ENCODE peak calls at places on chromosomes 1 and 21, in five cellular contexts. B is GM23338; S is CD8-positive, alpha-beta T cell; U is astrocyte of the spinal cord; C is GM04504. Y is an unnamed sample.

GRCh38 chr1:56866656-56867055 is 12.1 kb downstream of the C8A start:
- DNase-seq in C (peak), B (no peak), U (peak), S (no peak), Y (peak)

GRCh38 chr1:55669308-55669707 is 454.1 kb upstream of the USP24 start:
- DNase-seq in U (no peak), C (peak), B (no peak), S (no peak), Y (no peak)

GRCh38 chr1:222798111-222798510 is 16.7 kb upstream of the DISP1 start:
- DNase-seq in C (no peak), U (peak), B (no peak), S (no peak), Y (no peak)

GRCh38 chr1:213984387-213985180 is 3.2 kb upstream of the PROX1 start:
- DNase-seq in S (no peak), B (peak), C (no peak), U (no peak), Y (no peak)

GRCh38 chr1:228207851-228208821 is at the start of gene OBSCN:
- DNase-seq in B (peak), S (no peak), U (no peak), C (no peak), Y (no peak)

GRCh38 chr1:50973255-50973654 is 3.2 kb downstream of the CDKN2C start:
- DNase-seq in S (no peak), B (no peak), U (no peak), C (no peak), Y (no peak)

GRCh38 chr1:100265562-100265930 is 470 bp upstream of the RTCA start:
- DNase-seq in C (no peak), B (peak), S (peak), U (no peak), Y (peak)

GRCh38 chr1:93597697-93598096 is 83.9 kb downstream of the BCAR3 start:
- DNase-seq in U (no peak), C (peak), B (no peak), S (no peak), Y (no peak)

GRCh38 chr21:20276954-20277353 is 721.3 kb upstream of the NCAM2 start:
- DNase-seq in C (no peak), B (peak), S (no peak), U (no peak), Y (no peak)

GRCh38 chr21:43880111-43880985 is 15.3 kb downstream of the AGPAT3 start:
- DNase-seq in B (peak), C (no peak), U (peak), S (no peak), Y (peak)

GRCh38 chr1:230308039-230308438 is 118.1 kb downstream of the PGBD5 start:
- DNase-seq in S (no peak), U (peak), C (peak), B (no peak), Y (peak)

GRCh38 chr1:186903374-186904129 is 74.8 kb downstream of the PLA2G4A start:
- DNase-seq in S (no peak), C (no peak), U (no peak), B (no peak), Y (no peak)

GRCh38 chr1:224058303-224058702 is 55.6 kb upstream of the FBXO28 start:
- DNase-seq in C (no peak), B (no peak), U (peak), S (no peak), Y (peak)

GRCh38 chr1:6800728-6801127 is 15.5 kb downstream of the CAMTA1 start:
- DNase-seq in S (no peak), U (peak), C (peak), B (no peak), Y (no peak)

GRCh38 chr1:164565356-164565755 is 6.4 kb downstream of the PBX1 start:
- DNase-seq in S (no peak), B (peak), U (peak), C (no peak), Y (no peak)

GRCh38 chr1:1371354-1371740 is 3.7 kb downstream of the AURKAIP1 start:
- DNase-seq in C (no peak), B (no peak), U (no peak), S (peak), Y (no peak)

GRCh38 chr1:246418565-246419312 is 88.3 kb downstream of the SMYD3 start:
- DNase-seq in C (no peak), B (no peak), S (no peak), U (no peak), Y (no peak)